ENCODE peak calls at places on chromosomes 5 and 9, in nine cellular contexts. U is uterus, H is A549, V is HCT116, Z is testis, W is ovary, K is gastrocnemius medialis, M is IMR-90, L is H54. P is an unnamed sample.

GRCh38 chr9:132748450-132748849 is 78.2 kb downstream of the GTF3C4 start:
- DNase-seq in U (no peak), H (no peak), V (no peak), Z (no peak), W (no peak), K (no peak), M (peak; percentile 18), L (no peak), P (no peak)

GRCh38 chr9:90013778-90014177 is 409.0 kb downstream of the GADD45G start:
- DNase-seq in U (no peak), H (no peak), V (no peak), Z (no peak), W (no peak), K (no peak), M (no peak), L (no peak), P (no peak)

GRCh38 chr9:79471577-79472543 is 99.9 kb upstream of the TLE4 start:
- DNase-seq in U (peak; percentile 42), H (no peak), V (no peak), Z (peak; percentile 91), W (peak; percentile 74), K (peak; percentile 18), M (peak; percentile 35), L (peak; percentile 20), P (no peak)

GRCh38 chr5:143760137-143760505 is 51.8 kb upstream of the HMHB1 start:
- DNase-seq in U (no peak), H (no peak), V (no peak), Z (no peak), W (no peak), K (no peak), M (no peak), L (no peak), P (no peak)

GRCh38 chr5:143576721-143577484 is 173.4 kb upstream of the NR3C1 start:
- DNase-seq in U (no peak), H (no peak), V (no peak), Z (no peak), W (no peak), K (no peak), M (peak; percentile 85), L (no peak), P (no peak)

GRCh38 chr9:15306068-15306756 is 804 bp downstream of the TTC39B start:
- DNase-seq in U (peak; percentile 67), H (peak; percentile 30), V (no peak), Z (peak; percentile 64), W (peak; percentile 70), K (peak; percentile 69), M (peak; percentile 56), L (peak; percentile 23), P (peak; percentile 25)

GRCh38 chr5:29485333-29485732 is 1708.2 kb upstream of the CDH6 start:
- DNase-seq in U (no peak), H (no peak), V (no peak), Z (no peak), W (no peak), K (no peak), M (no peak), L (no peak), P (no peak)

GRCh38 chr9:123772374-123772773 is 157.6 kb downstream of the DENND1A start:
- DNase-seq in U (no peak), H (no peak), V (no peak), Z (no peak), W (no peak), K (no peak), M (no peak), L (no peak), P (no peak)

GRCh38 chr9:131179561-131180219 is 54.3 kb downstream of the NUP214 start:
- DNase-seq in U (no peak), H (no peak), V (no peak), Z (no peak), W (no peak), K (no peak), M (peak; percentile 95), L (no peak), P (peak; percentile 51)

GRCh38 chr5:76787237-76787636 is 31.6 kb upstream of the F2RL1 start:
- DNase-seq in U (peak; percentile 38), H (peak; percentile 83), V (no peak), Z (peak; percentile 45), W (no peak), K (peak; percentile 25), M (peak; percentile 95), L (no peak), P (no peak)
- TF ChIP-seq POLR2A in U (no peak), H (no peak), V (no peak), Z (no peak), W (no peak), K (no peak), M (no peak), L (no peak), P (no peak)

DNA sequence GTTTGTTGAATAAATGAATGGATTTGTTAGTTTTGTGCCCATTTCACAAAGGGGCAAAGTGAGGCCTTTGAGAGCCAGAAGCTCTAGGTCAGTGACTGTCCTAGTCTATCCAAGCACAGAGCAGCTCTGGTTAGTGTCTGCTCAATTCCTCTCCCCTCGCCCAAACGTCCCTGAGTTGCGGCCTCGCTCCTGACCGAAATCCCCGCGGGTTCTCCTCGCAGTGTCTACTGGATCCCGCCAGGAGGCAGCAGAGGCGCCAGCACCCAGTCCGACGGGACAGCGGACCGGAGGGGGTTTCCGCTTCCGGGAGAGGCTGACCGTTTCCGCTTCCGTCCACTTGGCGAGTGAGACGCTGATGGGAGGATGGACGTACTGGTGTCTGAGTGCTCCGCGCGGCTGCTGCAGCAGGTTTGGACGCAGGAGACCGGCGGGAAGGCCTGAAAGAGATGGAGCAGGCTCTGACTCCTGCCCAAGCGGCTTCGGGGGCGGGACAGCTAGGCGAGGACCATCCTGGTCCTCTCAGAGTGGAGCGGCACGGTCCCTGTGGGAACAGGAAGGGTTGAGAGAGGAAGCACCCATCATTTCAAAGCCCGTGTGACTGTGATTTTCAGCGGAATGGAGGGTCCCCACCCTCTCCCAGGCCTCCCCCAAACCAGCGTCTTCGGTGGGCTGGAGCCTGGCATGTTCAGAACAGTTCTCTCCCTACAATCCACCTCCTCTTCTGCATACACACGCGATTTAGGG is at the start of gene RARS1:
- DNase-seq in U (peak; percentile 92), H (peak; percentile 94), V (peak; percentile 85), Z (peak; percentile 96), W (peak; percentile 94), K (peak; percentile 84), M (peak; percentile 94), L (peak; percentile 86), P (peak; percentile 94)
- TF ChIP-seq POLR2A in U (peak; percentile 75), H (peak; percentile 98), V (peak; percentile 81), Z (no peak), W (peak; percentile 85), K (peak; percentile 54), M (peak; percentile 91), L (peak; percentile 99), P (peak; percentile 93)

GRCh38 chr5:160420331-160420610 is 1.4 kb upstream of the PTTG1 start:
- DNase-seq in U (no peak), H (no peak), V (no peak), Z (no peak), W (no peak), K (no peak), M (no peak), L (no peak), P (no peak)

GRCh38 chr5:160418561-160419457 is at the start of gene SLU7:
- DNase-seq in U (peak; percentile 96), H (peak; percentile 95), V (peak; percentile 86), Z (peak; percentile 95), W (peak; percentile 96), K (peak; percentile 89), M (peak; percentile 95), L (peak; percentile 67), P (peak; percentile 96)

GRCh38 chr5:160423025-160423554 is 1.4 kb downstream of the PTTG1 start:
- DNase-seq in U (no peak), H (no peak), V (no peak), Z (no peak), W (no peak), K (no peak), M (no peak), L (no peak), P (no peak)

GRCh38 chr5:160419458-160420330 is 813 bp upstream of the SLU7 start:
- DNase-seq in U (no peak), H (no peak), V (no peak), Z (no peak), W (no peak), K (no peak), M (no peak), L (no peak), P (no peak)

GRCh38 chr5:160421625-160422258 is at the start of gene PTTG1:
- DNase-seq in U (peak; percentile 96), H (peak; percentile 95), V (peak; percentile 93), Z (peak; percentile 98), W (peak; percentile 96), K (peak; percentile 90), M (peak; percentile 96), L (peak; percentile 69), P (peak; percentile 98)
- TF ChIP-seq POLR2A in U (peak; percentile 51), H (peak; percentile 60), V (peak; percentile 88), Z (no peak), W (no peak), K (peak; percentile 57), M (peak; percentile 79), L (peak; percentile 91), P (peak; percentile 88)

DNA sequence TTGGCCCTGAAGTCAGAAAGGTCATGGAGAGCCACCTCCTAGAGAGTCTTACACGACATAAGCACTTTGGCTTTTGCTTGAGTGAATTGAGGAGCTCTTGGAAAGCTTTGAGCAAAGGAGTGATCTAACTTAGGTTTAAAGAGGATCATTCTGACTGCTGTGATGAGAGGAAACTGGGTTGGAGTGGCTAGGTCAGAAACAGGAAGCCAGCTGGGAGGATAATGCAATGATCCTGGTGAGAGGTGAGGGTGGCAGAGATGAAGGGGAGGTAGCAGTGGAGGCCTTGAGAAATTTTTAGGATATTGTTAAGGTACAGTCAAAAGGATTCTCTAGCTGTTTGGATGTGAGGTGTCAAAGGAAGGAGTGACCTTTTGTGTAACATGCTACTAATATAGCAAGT is 32.2 kb upstream of the ROPN1L start:
- DNase-seq in U (no peak), H (no peak), V (no peak), Z (no peak), W (no peak), K (no peak), M (no peak), L (no peak), P (no peak)
- TF ChIP-seq POLR2A in U (no peak), H (no peak), V (no peak), Z (no peak), W (no peak), K (no peak), M (no peak), L (no peak), P (no peak)